ENCODE peak calls at places on chromosomes 6 and 20, in ten cellular contexts. One of them, this sample, is unnamed.

GRCh38 chr20:48657426-48658197 is 170.2 kb downstream of the PREX1 start:
- DNase-seq in nucleus accumbens: no peak
- DNase-seq in effector CD4-positive, alpha-beta T cell: peak; percentile 55
- DNase-seq in NCI-H1105: peak; percentile 52
- DNase-seq in upper lobe of right lung: peak; percentile 71
- DNase-seq in adipocyte: peak; percentile 87
- DNase-seq in left ventricle myocardium inferior: peak; percentile 52
- DNase-seq in GM03348: peak; percentile 94
- DNase-seq in ACHN: peak; percentile 65
- DNase-seq in ovary: peak; percentile 62
- DNase-seq in this sample: peak; percentile 83

GRCh38 chr6:151143806-151144205 is 96.0 kb upstream of the AKAP12 start:
- DNase-seq in adipocyte: no peak
- DNase-seq in ovary: no peak
- DNase-seq in nucleus accumbens: no peak
- DNase-seq in ACHN: no peak
- DNase-seq in NCI-H1105: no peak
- DNase-seq in effector CD4-positive, alpha-beta T cell: no peak
- DNase-seq in left ventricle myocardium inferior: no peak
- DNase-seq in GM03348: no peak
- DNase-seq in upper lobe of right lung: no peak
- DNase-seq in this sample: no peak

GRCh38 chr6:73679009-73679408 is 17.0 kb upstream of the CD109 start:
- DNase-seq in effector CD4-positive, alpha-beta T cell: no peak
- DNase-seq in ovary: no peak
- DNase-seq in nucleus accumbens: no peak
- DNase-seq in NCI-H1105: no peak
- DNase-seq in left ventricle myocardium inferior: no peak
- DNase-seq in adipocyte: no peak
- DNase-seq in ACHN: no peak
- DNase-seq in GM03348: no peak
- DNase-seq in upper lobe of right lung: no peak
- DNase-seq in this sample: no peak

GRCh38 chr20:57608516-57608915 is 11.7 kb downstream of the ZBP1 start:
- DNase-seq in GM03348: no peak
- DNase-seq in nucleus accumbens: no peak
- DNase-seq in effector CD4-positive, alpha-beta T cell: no peak
- DNase-seq in ACHN: no peak
- DNase-seq in NCI-H1105: no peak
- DNase-seq in adipocyte: no peak
- DNase-seq in upper lobe of right lung: peak; percentile 29
- DNase-seq in ovary: peak; percentile 3
- DNase-seq in left ventricle myocardium inferior: no peak
- DNase-seq in this sample: no peak

GRCh38 chr6:33599413-33599911 is 19.4 kb upstream of the BAK1 start:
- DNase-seq in effector CD4-positive, alpha-beta T cell: no peak
- DNase-seq in nucleus accumbens: no peak
- DNase-seq in ovary: no peak
- DNase-seq in upper lobe of right lung: no peak
- DNase-seq in adipocyte: peak; percentile 24
- DNase-seq in GM03348: no peak
- DNase-seq in ACHN: peak; percentile 95
- DNase-seq in NCI-H1105: no peak
- DNase-seq in left ventricle myocardium inferior: no peak
- DNase-seq in this sample: no peak

GRCh38 chr20:3744806-3745685 is 12.6 kb downstream of the HSPA12B start:
- DNase-seq in GM03348: no peak
- DNase-seq in upper lobe of right lung: peak; percentile 94
- DNase-seq in left ventricle myocardium inferior: peak; percentile 70
- DNase-seq in adipocyte: no peak
- DNase-seq in ovary: peak; percentile 61
- DNase-seq in ACHN: no peak
- DNase-seq in nucleus accumbens: no peak
- DNase-seq in effector CD4-positive, alpha-beta T cell: peak; percentile 71
- DNase-seq in NCI-H1105: peak; percentile 83
- DNase-seq in this sample: peak; percentile 51

GRCh38 chr6:71745525-71745924 is 140.8 kb upstream of the RIMS1 start:
- DNase-seq in left ventricle myocardium inferior: no peak
- DNase-seq in upper lobe of right lung: no peak
- DNase-seq in ACHN: no peak
- DNase-seq in GM03348: no peak
- DNase-seq in effector CD4-positive, alpha-beta T cell: no peak
- DNase-seq in NCI-H1105: no peak
- DNase-seq in ovary: no peak
- DNase-seq in adipocyte: no peak
- DNase-seq in nucleus accumbens: no peak
- DNase-seq in this sample: no peak

GRCh38 chr6:27478141-27478705 is 5.3 kb upstream of the ZNF184 start:
- DNase-seq in nucleus accumbens: no peak
- DNase-seq in effector CD4-positive, alpha-beta T cell: no peak
- DNase-seq in NCI-H1105: no peak
- DNase-seq in upper lobe of right lung: no peak
- DNase-seq in left ventricle myocardium inferior: no peak
- DNase-seq in adipocyte: peak; percentile 54
- DNase-seq in ACHN: no peak
- DNase-seq in ovary: no peak
- DNase-seq in GM03348: peak; percentile 3
- DNase-seq in this sample: peak; percentile 55

GRCh38 chr20:53809242-53809641 is 215.6 kb upstream of the ZNF217 start:
- DNase-seq in upper lobe of right lung: no peak
- DNase-seq in ACHN: no peak
- DNase-seq in adipocyte: no peak
- DNase-seq in effector CD4-positive, alpha-beta T cell: no peak
- DNase-seq in nucleus accumbens: no peak
- DNase-seq in ovary: no peak
- DNase-seq in GM03348: no peak
- DNase-seq in left ventricle myocardium inferior: no peak
- DNase-seq in NCI-H1105: no peak
- DNase-seq in this sample: no peak

GRCh38 chr20:23205221-23205620 is 119.1 kb upstream of the CD93 start:
- DNase-seq in effector CD4-positive, alpha-beta T cell: no peak
- DNase-seq in upper lobe of right lung: no peak
- DNase-seq in ovary: no peak
- DNase-seq in left ventricle myocardium inferior: no peak
- DNase-seq in adipocyte: no peak
- DNase-seq in GM03348: no peak
- DNase-seq in nucleus accumbens: no peak
- DNase-seq in ACHN: no peak
- DNase-seq in NCI-H1105: no peak
- DNase-seq in this sample: no peak

GRCh38 chr6:33744001-33744848 is 2.5 kb downstream of the IP6K3 start:
- DNase-seq in left ventricle myocardium inferior: peak; percentile 68
- DNase-seq in adipocyte: peak; percentile 89
- DNase-seq in effector CD4-positive, alpha-beta T cell: peak; percentile 60
- DNase-seq in nucleus accumbens: peak; percentile 20
- DNase-seq in GM03348: peak; percentile 91
- DNase-seq in NCI-H1105: peak; percentile 89
- DNase-seq in upper lobe of right lung: no peak
- DNase-seq in ovary: peak; percentile 75
- DNase-seq in ACHN: peak; percentile 63
- DNase-seq in this sample: peak; percentile 80

GRCh38 chr20:23690581-23690980 is 1.7 kb upstream of the CST4 start:
- DNase-seq in adipocyte: no peak
- DNase-seq in ACHN: no peak
- DNase-seq in effector CD4-positive, alpha-beta T cell: no peak
- DNase-seq in NCI-H1105: no peak
- DNase-seq in left ventricle myocardium inferior: no peak
- DNase-seq in upper lobe of right lung: no peak
- DNase-seq in GM03348: no peak
- DNase-seq in ovary: no peak
- DNase-seq in nucleus accumbens: no peak
- DNase-seq in this sample: no peak

GRCh38 chr20:59010321-59010994 is 3.4 kb upstream of the CTSZ start:
- DNase-seq in nucleus accumbens: no peak
- DNase-seq in ACHN: peak; percentile 56
- DNase-seq in effector CD4-positive, alpha-beta T cell: no peak
- DNase-seq in GM03348: no peak
- DNase-seq in ovary: no peak
- DNase-seq in NCI-H1105: no peak
- DNase-seq in adipocyte: no peak
- DNase-seq in left ventricle myocardium inferior: no peak
- DNase-seq in upper lobe of right lung: no peak
- DNase-seq in this sample: no peak

GRCh38 chr20:19460386-19460785 is 247.9 kb downstream of the SLC24A3 start:
- DNase-seq in ACHN: no peak
- DNase-seq in ovary: no peak
- DNase-seq in upper lobe of right lung: no peak
- DNase-seq in effector CD4-positive, alpha-beta T cell: no peak
- DNase-seq in nucleus accumbens: no peak
- DNase-seq in left ventricle myocardium inferior: no peak
- DNase-seq in adipocyte: peak; percentile 35
- DNase-seq in NCI-H1105: no peak
- DNase-seq in GM03348: no peak
- DNase-seq in this sample: peak; percentile 87

GRCh38 chr20:45407067-45407745 is 883 bp upstream of the DBNDD2 start:
- DNase-seq in GM03348: peak; percentile 62
- DNase-seq in NCI-H1105: peak; percentile 27
- DNase-seq in upper lobe of right lung: peak; percentile 78
- DNase-seq in adipocyte: peak; percentile 50
- DNase-seq in ACHN: peak; percentile 40
- DNase-seq in nucleus accumbens: no peak
- DNase-seq in left ventricle myocardium inferior: peak; percentile 65
- DNase-seq in effector CD4-positive, alpha-beta T cell: no peak
- DNase-seq in ovary: no peak
- DNase-seq in this sample: peak; percentile 32

GRCh38 chr6:163463795-163464194 is 49.3 kb downstream of the QKI start:
- DNase-seq in effector CD4-positive, alpha-beta T cell: no peak
- DNase-seq in ovary: no peak
- DNase-seq in upper lobe of right lung: no peak
- DNase-seq in nucleus accumbens: no peak
- DNase-seq in adipocyte: no peak
- DNase-seq in GM03348: no peak
- DNase-seq in NCI-H1105: no peak
- DNase-seq in ACHN: no peak
- DNase-seq in left ventricle myocardium inferior: no peak
- DNase-seq in this sample: no peak